ENCODE peak calls at places on chromosomes 11 and 22, in seven cellular contexts. S, Y, U, R, J, N and G are unnamed samples.

GRCh38 chr22:42869463-42869862 is 12.4 kb upstream of the ARFGAP3 start:
- DNase-seq in U (no peak), J (no peak), R (no peak), Y (no peak), N (no peak), S (no peak), G (no peak)

GRCh38 chr11:123806249-123806648 is at the start of gene OR6M1:
- DNase-seq in Y (no peak), J (no peak), S (no peak), N (no peak), U (no peak), R (no peak), G (no peak)

GRCh38 chr11:63670077-63670737 is 969 bp downstream of the ATL3 start:
- DNase-seq in R (no peak), U (no peak), S (no peak), Y (no peak), N (no peak), J (no peak), G (no peak)

GRCh38 chr11:70153133-70153727 is 49.9 kb upstream of the FADD start:
- DNase-seq in S (no peak), J (no peak), N (no peak), R (no peak), U (no peak), Y (no peak), G (no peak)

GRCh38 chr11:114137838-114138237 is 78.3 kb downstream of the ZBTB16 start:
- DNase-seq in R (no peak), S (no peak), N (no peak), Y (no peak), U (no peak), J (no peak), G (no peak)

GRCh38 chr22:48993655-48994054 is 834.0 kb downstream of the BRD1 start:
- DNase-seq in R (no peak), N (no peak), J (no peak), U (no peak), S (no peak), Y (no peak), G (no peak)

GRCh38 chr11:17839973-17840611 is 105.5 kb downstream of the KCNC1 start:
- DNase-seq in S (peak; percentile 50), J (no peak), N (no peak), U (no peak), R (no peak), Y (no peak), G (no peak)

GRCh38 chr11:72812968-72813739 is 1.1 kb upstream of the ATG16L2 start:
- DNase-seq in N (peak; percentile 75), S (peak; percentile 66), J (peak; percentile 69), U (peak; percentile 79), R (peak; percentile 82), Y (peak; percentile 51), G (peak; percentile 51)

GRCh38 chr11:131235328-131236298 is 134.8 kb upstream of the NTM start:
- DNase-seq in J (no peak), R (no peak), U (no peak), Y (no peak), S (no peak), N (no peak), G (no peak)

GRCh38 chr11:36131719-36132349 is 157.4 kb downstream of the COMMD9 start:
- DNase-seq in J (no peak), S (peak; percentile 23), U (no peak), N (no peak), Y (no peak), R (peak; percentile 28), G (no peak)

GRCh38 chr11:71998649-71999310 is at the start of gene IL18BP:
- DNase-seq in S (no peak), R (peak; percentile 66), N (no peak), Y (no peak), U (no peak), J (no peak), G (no peak)

GRCh38 chr11:75563978-75564552 is 2.0 kb downstream of the SERPINH1 start:
- DNase-seq in J (no peak), Y (no peak), S (peak; percentile 58), R (no peak), U (no peak), N (no peak), G (no peak)